ENCODE peak calls at places on chromosome 5, in ten cellular contexts. Q is A172; T is SJSA1; K is mesothelial cell of epicardium; J is activated naive CD4-positive, alpha-beta T cell; X is stromal cell of bone marrow; H is left cardiac atrium; C is GM13976; E is activated T-cell treated with anti-CD3 and anti-CD28 coated beads for 1 hour; F is LoVo. L is an unnamed sample.

GRCh38 chr5:132832612-132833011 is 2.2 kb upstream of the SHROOM1 start:
- DNase-seq in X (no peak), E (no peak), Q (no peak), C (no peak), K (no peak), F (no peak), J (no peak), H (no peak), T (no peak), L (no peak)

GRCh38 chr5:58666598-58667595 is 84.0 kb downstream of the RAB3C start:
- DNase-seq in J (no peak), H (no peak), T (no peak), F (no peak), K (no peak), X (no peak), E (no peak), Q (peak), C (no peak), L (no peak)

GRCh38 chr5:116810937-116811336 is 236.3 kb upstream of the SEMA6A start:
- DNase-seq in J (no peak), H (no peak), Q (no peak), F (no peak), C (no peak), K (no peak), E (no peak), X (no peak), T (no peak), L (no peak)

GRCh38 chr5:150322202-150322601 is 19.5 kb upstream of the ARSI start:
- DNase-seq in C (no peak), Q (peak), J (no peak), T (peak), E (no peak), X (no peak), F (no peak), H (no peak), K (no peak), L (peak)

GRCh38 chr5:169746147-169746694 is 109.1 kb downstream of the DOCK2 start:
- DNase-seq in H (no peak), F (no peak), E (no peak), J (no peak), Q (no peak), X (no peak), C (peak), T (no peak), K (no peak), L (no peak)

GRCh38 chr5:443239-444151 is 519 bp downstream of the EXOC3 start:
- DNase-seq in C (peak), T (no peak), E (no peak), K (peak), H (no peak), Q (no peak), F (no peak), J (peak), X (no peak), L (peak)

GRCh38 chr5:169909945-169910344 is 70.3 kb downstream of the INSYN2B start:
- DNase-seq in C (no peak), K (no peak), F (no peak), T (no peak), H (no peak), Q (no peak), X (no peak), J (no peak), E (no peak), L (no peak)

GRCh38 chr5:159752622-159753275 is 163.5 kb upstream of the ADRA1B start:
- DNase-seq in Q (peak), T (peak), H (no peak), X (peak), K (no peak), C (no peak), E (no peak), F (no peak), J (no peak), L (no peak)

GRCh38 chr5:134088291-134088690 is 26.2 kb upstream of the TCF7 start:
- DNase-seq in E (no peak), X (no peak), Q (peak), T (no peak), K (no peak), J (no peak), F (no peak), C (no peak), H (no peak), L (no peak)

GRCh38 chr5:60487885-60488425 is 212.0 kb downstream of the DEPDC1B start:
- DNase-seq in T (no peak), J (no peak), F (no peak), E (no peak), K (no peak), Q (no peak), C (no peak), H (no peak), X (no peak), L (peak)